ENCODE peak calls at places on chromosomes 7 and 10, in four cellular contexts. X is Calu3; A is activated naive CD8-positive, alpha-beta T cell treated with anti-CD3 and anti-CD28 coated beads, Interleukin-2, amount 10 ng/mL, durations not matched to agents 7 days and 5 days; K is effector CD4-positive, alpha-beta T cell. R is an unnamed sample.

GRCh38 chr10:87817873-87818504 is at the start of gene ATAD1:
- DNase-seq in K (peak), X (peak), A (peak), R (peak)

GRCh38 chr7:132263151-132263550 is 313.1 kb downstream of the PLXNA4 start:
- DNase-seq in K (no peak), A (no peak), X (no peak), R (no peak)

GRCh38 chr7:157668221-157668883 is 331.5 kb downstream of the DNAJB6 start:
- DNase-seq in A (peak), X (no peak), K (no peak), R (peak)

GRCh38 chr10:71085689-71086438 is 126.5 kb upstream of the UNC5B start:
- DNase-seq in K (no peak), A (peak), X (no peak), R (no peak)

GRCh38 chr7:116614509-116615285 is 57.3 kb upstream of the MET start:
- DNase-seq in A (no peak), X (peak), K (no peak), R (no peak)

GRCh38 chr7:134449596-134450194 is 9.2 kb downstream of the AKR1B1 start:
- DNase-seq in X (no peak), A (no peak), K (no peak), R (no peak)

GRCh38 chr7:121410829-121411596 is 14.9 kb upstream of the FAM3C start:
- DNase-seq in X (no peak), K (no peak), A (no peak), R (no peak)

GRCh38 chr10:112914288-112914952 is 35.6 kb upstream of the TCF7L2 start:
- DNase-seq in X (no peak), K (no peak), A (no peak), R (no peak)

GRCh38 chr10:48215148-48215982 is 59.1 kb downstream of the FRMPD2 start:
- DNase-seq in A (peak), K (no peak), X (peak), R (peak)

GRCh38 chr10:103678104-103678526 is 177.3 kb downstream of the SH3PXD2A start:
- DNase-seq in X (no peak), A (peak), K (peak), R (peak)

GRCh38 chr7:28759373-28760013 is 198.6 kb downstream of the TRIL start:
- DNase-seq in K (no peak), A (no peak), X (no peak), R (no peak)

GRCh38 chr7:132402096-132402495 is 174.2 kb downstream of the PLXNA4 start:
- DNase-seq in A (no peak), X (no peak), K (no peak), R (no peak)

GRCh38 chr7:26105206-26105605 is 46.8 kb upstream of the NFE2L3 start:
- DNase-seq in X (no peak), A (no peak), K (no peak), R (no peak)